ENCODE peak calls at places on chromosomes 6 and 20, in eight cellular contexts. L is NCI-H1092; W is stromal cell of bone marrow; D is activated CD8-positive, alpha-beta T cell treated with anti-CD3 and anti-CD28 coated beads, Interleukin-2, amount 10 ng/mL, durations not matched to agents 7 days and 5 days; Q is stimulated activated CD4-positive, alpha-beta T cell treated with anti-CD3 and anti-CD28 coated beads, Interleukin-2, amount 100 ng/mL, for 48 hours; F is non-pigmented ciliary epithelial cell; E is SW 1271; N is fibroblast of gingiva. I is an unnamed sample.

GRCh38 chr6:137157601-137158000 is 15.8 kb downstream of the IL22RA2 start:
- DNase-seq in L (no peak), W (no peak), D (no peak), Q (no peak), F (no peak), E (no peak), N (no peak), I (peak)

GRCh38 chr20:12882832-12883506 is 125.8 kb upstream of the SPTLC3 start:
- DNase-seq in L (no peak), W (peak), D (no peak), Q (no peak), F (peak), E (no peak), N (peak), I (peak)

GRCh38 chr6:34126419-34126818 is 19.5 kb downstream of the GRM4 start:
- DNase-seq in L (no peak), W (no peak), D (no peak), Q (no peak), F (no peak), E (no peak), N (no peak), I (no peak)

GRCh38 chr6:3957321-3957720 is 108.1 kb downstream of the FAM50B start:
- DNase-seq in L (no peak), W (no peak), D (no peak), Q (no peak), F (no peak), E (no peak), N (no peak), I (peak)

GRCh38 chr6:111711476-111711875 is 105.8 kb upstream of the TRAF3IP2 start:
- DNase-seq in L (peak), W (no peak), D (no peak), Q (no peak), F (no peak), E (no peak), N (no peak), I (no peak)

GRCh38 chr6:35973670-35974222 is 50.7 kb downstream of the SLC26A8 start:
- DNase-seq in L (no peak), W (no peak), D (no peak), Q (peak), F (no peak), E (no peak), N (no peak), I (no peak)

GRCh38 chr6:25006565-25007001 is 70.8 kb upstream of the RIPOR2 start:
- DNase-seq in L (no peak), W (peak), D (peak), Q (no peak), F (no peak), E (no peak), N (peak), I (peak)

GRCh38 chr20:62246431-62246830 is 8.1 kb downstream of the OSBPL2 start:
- DNase-seq in L (no peak), W (no peak), D (no peak), Q (no peak), F (no peak), E (no peak), N (no peak), I (no peak)

GRCh38 chr6:44090465-44090864 is 36.8 kb downstream of the MRPL14 start:
- DNase-seq in L (no peak), W (no peak), D (no peak), Q (no peak), F (no peak), E (no peak), N (no peak), I (no peak)

GRCh38 chr6:110712238-110712637 is 103.0 kb downstream of the CDK19 start:
- DNase-seq in L (no peak), W (no peak), D (no peak), Q (no peak), F (no peak), E (no peak), N (no peak), I (no peak)

GRCh38 chr6:16205377-16206144 is 32.8 kb upstream of the GMPR start:
- DNase-seq in L (no peak), W (peak), D (no peak), Q (no peak), F (peak), E (no peak), N (peak), I (peak)

GRCh38 chr20:15703171-15703911 is 869.9 kb downstream of the KIF16B start:
- DNase-seq in L (no peak), W (peak), D (no peak), Q (no peak), F (peak), E (no peak), N (no peak), I (peak)

GRCh38 chr20:11891081-11891826 is 26.4 kb upstream of the BTBD3 start:
- DNase-seq in L (peak), W (no peak), D (peak), Q (peak), F (no peak), E (peak), N (peak), I (peak)

GRCh38 chr6:149210376-149210775 is 107.1 kb upstream of the TAB2 start:
- DNase-seq in L (no peak), W (peak), D (peak), Q (no peak), F (no peak), E (no peak), N (no peak), I (peak)

GRCh38 chr6:42257063-42257462 is 39.4 kb upstream of the MRPS10 start:
- DNase-seq in L (no peak), W (no peak), D (no peak), Q (no peak), F (no peak), E (no peak), N (no peak), I (peak)

GRCh38 chr6:27591660-27592059 is 118.8 kb upstream of the ZNF184 start:
- DNase-seq in L (no peak), W (no peak), D (no peak), Q (no peak), F (no peak), E (peak), N (peak), I (peak)

GRCh38 chr20:47785900-47786762 is 850 bp upstream of the SULF2 start:
- DNase-seq in L (peak), W (peak), D (peak), Q (no peak), F (no peak), E (peak), N (peak), I (peak)

GRCh38 chr6:139250296-139251274 is 41.2 kb downstream of the TXLNB start:
- DNase-seq in L (no peak), W (peak), D (peak), Q (peak), F (no peak), E (peak), N (peak), I (peak)

GRCh38 chr6:80520195-80520594 is 413.7 kb downstream of the BCKDHB start:
- DNase-seq in L (no peak), W (peak), D (no peak), Q (no peak), F (no peak), E (no peak), N (peak), I (peak)

GRCh38 chr6:90131614-90132423 is 164.8 kb downstream of the BACH2 start:
- DNase-seq in L (no peak), W (peak), D (no peak), Q (no peak), F (no peak), E (no peak), N (peak), I (peak)

GRCh38 chr6:43120938-43121913 is 45.1 kb downstream of the PTK7 start:
- DNase-seq in L (no peak), W (peak), D (no peak), Q (no peak), F (peak), E (no peak), N (peak), I (peak)

GRCh38 chr20:62623488-62624324 is 18.6 kb upstream of the SLCO4A1 start:
- DNase-seq in L (no peak), W (peak), D (peak), Q (peak), F (peak), E (peak), N (peak), I (peak)

GRCh38 chr6:33577106-33577535 is 3.0 kb downstream of the BAK1 start:
- DNase-seq in L (no peak), W (no peak), D (no peak), Q (no peak), F (no peak), E (no peak), N (no peak), I (no peak)

GRCh38 chr20:10077081-10077471 is 42.3 kb downstream of the ANKEF1 start:
- DNase-seq in L (no peak), W (no peak), D (no peak), Q (no peak), F (no peak), E (no peak), N (no peak), I (no peak)

GRCh38 chr6:43143235-43144124 is 27.6 kb upstream of the SRF start:
- DNase-seq in L (peak), W (peak), D (peak), Q (peak), F (peak), E (no peak), N (peak), I (peak)

GRCh38 chr6:13427346-13427745 is 60.1 kb downstream of the GFOD1 start:
- DNase-seq in L (no peak), W (no peak), D (no peak), Q (peak), F (no peak), E (no peak), N (no peak), I (no peak)

GRCh38 chr6:57421503-57421902 is 104.1 kb downstream of the PRIM2 start:
- DNase-seq in L (no peak), W (no peak), D (no peak), Q (no peak), F (no peak), E (no peak), N (no peak), I (no peak)

GRCh38 chr6:13759025-13759424 is 47.4 kb upstream of the RANBP9 start:
- DNase-seq in L (no peak), W (no peak), D (no peak), Q (no peak), F (no peak), E (no peak), N (no peak), I (no peak)

GRCh38 chr20:50790651-50791277 is 4.1 kb upstream of the BCAS4 start:
- DNase-seq in L (peak), W (peak), D (peak), Q (peak), F (peak), E (peak), N (peak), I (peak)

GRCh38 chr20:57579898-57580447 is 19.1 kb downstream of the PCK1 start:
- DNase-seq in L (no peak), W (no peak), D (no peak), Q (no peak), F (no peak), E (no peak), N (no peak), I (no peak)

GRCh38 chr6:168371185-168371584 is 51.6 kb upstream of the DACT2 start:
- DNase-seq in L (no peak), W (no peak), D (no peak), Q (no peak), F (no peak), E (no peak), N (no peak), I (no peak)

I was measured in foreskin fibroblast.